ENCODE peak calls at places on chromosome 22, in six cellular contexts. X is endodermal cell, C is cardiac muscle cell, O is fibroblast of lung, V is MM.1S, M is tibial nerve. P is an unnamed sample.

GRCh38 chr22:17272511-17272991 is 53.3 kb upstream of the ADA2 start:
- DNase-seq in X (peak; percentile 94), C (no peak), O (no peak), V (no peak), M (no peak), P (peak; percentile 81)

GRCh38 chr22:27108425-27109114 is 451.2 kb downstream of the MIAT start:
- DNase-seq in X (no peak), C (peak; percentile 60), O (no peak), V (no peak), M (peak; percentile 52), P (no peak)

GRCh38 chr22:27273386-27273785 is 528.2 kb downstream of the MN1 start:
- DNase-seq in X (peak; percentile 67), C (no peak), O (no peak), V (no peak), M (no peak), P (no peak)

GRCh38 chr22:20089977-20090729 is 10.1 kb downstream of the DGCR8 start:
- DNase-seq in X (no peak), C (no peak), O (no peak), V (no peak), M (no peak), P (no peak)

GRCh38 chr22:20811171-20811570 is 37.3 kb downstream of the SERPIND1 start:
- DNase-seq in X (no peak), C (no peak), O (no peak), V (no peak), M (no peak), P (no peak)

GRCh38 chr22:25030636-25031035 is 78.1 kb downstream of the KIAA1671 start:
- DNase-seq in X (no peak), C (no peak), O (no peak), V (no peak), M (no peak), P (no peak)

GRCh38 chr22:23384451-23384850 is 195.6 kb downstream of the IGLL1 start:
- DNase-seq in X (no peak), C (no peak), O (no peak), V (no peak), M (no peak), P (peak; percentile 55)

GRCh38 chr22:49613108-49613507 is 214.6 kb downstream of the BRD1 start:
- DNase-seq in X (no peak), C (no peak), O (no peak), V (no peak), M (no peak), P (no peak)

GRCh38 chr22:49381595-49382450 is 445.9 kb downstream of the BRD1 start:
- DNase-seq in X (peak; percentile 36), C (no peak), O (no peak), V (no peak), M (no peak), P (no peak)

GRCh38 chr22:44423556-44423955 is 74.5 kb downstream of the RTL6 start:
- DNase-seq in X (peak; percentile 42), C (no peak), O (no peak), V (no peak), M (no peak), P (peak; percentile 11)

GRCh38 chr22:45883811-45884170 is 93.2 kb downstream of the WNT7B start:
- DNase-seq in X (peak; percentile 37), C (no peak), O (no peak), V (no peak), M (no peak), P (peak; percentile 16)

GRCh38 chr22:42172385-42173172 is 42.0 kb upstream of the CYP2D6 start:
- DNase-seq in X (peak; percentile 63), C (peak; percentile 47), O (peak; percentile 37), V (no peak), M (no peak), P (peak; percentile 32)

GRCh38 chr22:49517211-49517610 is 310.5 kb downstream of the BRD1 start:
- DNase-seq in X (peak; percentile 36), C (no peak), O (no peak), V (no peak), M (no peak), P (peak; percentile 21)

GRCh38 chr22:50670914-50671538 is 1.6 kb upstream of the SHANK3 start:
- DNase-seq in X (peak; percentile 36), C (no peak), O (no peak), V (no peak), M (no peak), P (peak; percentile 63)

GRCh38 chr22:19571995-19572394 is 47.8 kb upstream of the CLDN5 start:
- DNase-seq in X (no peak), C (peak; percentile 5), O (no peak), V (no peak), M (no peak), P (peak; percentile 26)

GRCh38 chr22:38122616-38123015 is 12.1 kb upstream of the BAIAP2L2 start:
- DNase-seq in X (peak; percentile 50), C (no peak), O (no peak), V (no peak), M (no peak), P (peak; percentile 67)
- H3K4me3 ChIP-seq in X (no peak overlapping the region), C (no peak overlapping the region), O (no peak overlapping the region), V (no peak overlapping the region), M (no peak overlapping the region), P (no peak overlapping the region)

GRCh38 chr22:36875741-36876140 is 14.9 kb downstream of the NCF4 start:
- DNase-seq in X (no peak), C (no peak), O (no peak), V (no peak), M (no peak), P (no peak)

GRCh38 chr22:36874731-36875130 is 13.9 kb downstream of the NCF4 start:
- DNase-seq in X (no peak), C (no peak), O (no peak), V (no peak), M (no peak), P (no peak)

GRCh38 chr22:36872866-36873498 is 12.2 kb downstream of the NCF4 start:
- DNase-seq in X (no peak), C (no peak), O (no peak), V (no peak), M (no peak), P (no peak)

GRCh38 chr22:36873614-36874308 is 13.0 kb downstream of the NCF4 start:
- DNase-seq in X (peak; percentile 73), C (peak; percentile 90), O (peak; percentile 53), V (peak; percentile 92), M (no peak), P (peak; percentile 84)

GRCh38 chr22:36874309-36874696 is 13.5 kb downstream of the NCF4 start:
- DNase-seq in X (no peak), C (no peak), O (no peak), V (no peak), M (no peak), P (no peak)
- H3K27me3 ChIP-seq in X (peaks cover 5% of the 10 kb centered on the region), C (peaks cover 11% of the 10 kb centered on the region), O (peaks cover 3% of the 10 kb centered on the region), V (no peaks in the 10 kb centered on the region), M (peaks cover 12% of the 10 kb centered on the region), P (no peaks in the 10 kb centered on the region)

GRCh38 chr22:48368975-48369525 is 1458.6 kb downstream of the BRD1 start:
- DNase-seq in X (peak; percentile 61), C (no peak), O (no peak), V (no peak), M (no peak), P (peak; percentile 61)

GRCh38 chr22:48371391-48371790 is 1456.3 kb downstream of the BRD1 start:
- DNase-seq in X (peak; percentile 38), C (no peak), O (no peak), V (no peak), M (no peak), P (no peak)

GRCh38 chr22:48372395-48372794 is 1455.3 kb downstream of the BRD1 start:
- DNase-seq in X (peak; percentile 47), C (no peak), O (no peak), V (no peak), M (no peak), P (no peak)

GRCh38 chr22:48369789-48370507 is 1457.7 kb downstream of the BRD1 start:
- DNase-seq in X (peak; percentile 80), C (no peak), O (no peak), V (no peak), M (no peak), P (peak; percentile 77)

GRCh38 chr22:48370508-48371325 is 1457.0 kb downstream of the BRD1 start:
- DNase-seq in X (peak; percentile 51), C (no peak), O (no peak), V (no peak), M (no peak), P (peak; percentile 47)
- H3K4me3 ChIP-seq in X (no peak overlapping the region), C (no peak overlapping the region), O (no peak overlapping the region), V (no peak overlapping the region), M (no peak overlapping the region), P (no peak overlapping the region)

GRCh38 chr22:36816635-36817428 is at the start of gene PVALB:
- DNase-seq in X (peak; percentile 79), C (peak; percentile 65), O (peak; percentile 22), V (peak; percentile 69), M (no peak), P (peak; percentile 90)

GRCh38 chr22:36818010-36818642 is 1.3 kb upstream of the PVALB start:
- DNase-seq in X (no peak), C (no peak), O (no peak), V (no peak), M (no peak), P (peak; percentile 37)

GRCh38 chr22:36816338-36816634 is 549 bp downstream of the PVALB start:
- DNase-seq in X (peak; percentile 75), C (no peak), O (no peak), V (no peak), M (no peak), P (peak; percentile 81)

GRCh38 chr22:36817429-36817783 is 571 bp upstream of the PVALB start:
- DNase-seq in X (peak; percentile 62), C (no peak), O (no peak), V (no peak), M (no peak), P (peak; percentile 76)

DNA sequence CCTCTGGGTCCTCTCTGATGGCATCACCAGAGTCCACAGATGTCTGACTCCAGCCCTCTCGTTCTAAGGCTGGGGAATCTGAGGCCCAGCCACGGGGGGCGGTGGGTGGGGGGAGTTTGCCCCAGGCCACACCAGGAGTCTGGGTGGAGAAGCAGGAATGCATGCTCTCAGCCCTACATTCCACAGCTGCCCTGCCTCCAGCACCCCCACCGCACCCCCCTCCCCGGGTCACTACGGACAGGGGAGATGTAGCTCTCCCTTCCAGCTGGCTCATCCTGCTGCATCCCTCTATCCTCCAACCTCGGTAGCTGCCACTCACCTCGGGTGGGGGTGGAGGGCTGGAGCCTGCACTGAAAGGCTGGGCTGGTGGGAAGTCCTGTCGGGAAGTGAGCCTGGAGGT is 2.3 kb upstream of the PVALB start:
- DNase-seq in X (peak; percentile 72), C (no peak), O (no peak), V (no peak), M (no peak), P (peak; percentile 77)
- H3K27me3 ChIP-seq in X (peaks cover 62% of the 10 kb centered on the region), C (peaks cover 43% of the 10 kb centered on the region), O (peaks cover 38% of the 10 kb centered on the region), V (peaks cover 63% of the 10 kb centered on the region), M (peaks cover 88% of the 10 kb centered on the region), P (peaks cover 46% of the 10 kb centered on the region)

DNA sequence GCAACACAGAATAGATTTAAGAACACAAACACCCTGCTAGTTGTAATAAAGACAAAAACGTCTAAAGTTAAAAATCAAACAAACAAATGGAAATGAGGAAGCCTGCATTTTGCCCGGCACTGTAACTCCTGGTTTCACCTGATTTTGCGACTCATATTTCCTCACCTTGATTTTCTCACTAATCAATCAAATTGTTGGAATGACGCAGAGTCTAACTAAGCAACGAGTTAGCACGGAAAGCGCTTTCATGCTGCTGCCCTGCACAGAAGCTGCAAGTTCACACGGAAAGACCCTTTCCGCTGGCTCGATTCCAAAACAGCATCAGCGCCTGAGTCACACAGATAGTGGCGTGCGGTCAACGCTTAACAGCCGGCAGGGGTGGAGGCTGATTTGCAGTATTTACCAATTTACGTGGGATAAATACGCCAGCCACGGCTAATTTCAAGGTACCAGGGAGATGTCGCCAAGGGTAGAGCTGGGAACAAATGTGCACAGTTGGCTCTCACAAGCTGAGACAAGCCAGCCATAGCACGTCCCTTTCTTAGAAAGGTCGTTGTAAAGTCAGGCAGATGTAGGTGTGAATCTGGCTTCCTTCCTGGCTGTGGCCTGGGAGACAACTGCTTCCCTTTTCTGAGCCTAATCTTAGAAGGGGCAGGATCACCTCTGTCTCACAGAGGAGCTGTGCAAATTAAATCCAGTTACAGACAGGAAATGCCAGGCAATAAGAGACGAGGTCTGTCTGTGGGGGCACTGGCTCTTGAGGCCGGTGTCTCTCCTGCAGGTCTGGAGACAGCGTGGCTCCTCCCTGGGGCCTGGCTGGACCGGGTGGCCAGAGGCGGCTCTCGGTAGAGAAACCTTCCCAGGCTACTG is 76.9 kb upstream of the TTLL12 start:
- DNase-seq in X (no peak), C (peak; percentile 90), O (peak; percentile 73), V (peak; percentile 83), M (no peak), P (no peak)
- H3K4me3 ChIP-seq in X (no peak overlapping the region), C (no peak overlapping the region), O (no peak overlapping the region), V (peak overlapping the region; percentile 22), M (peak overlapping the region; percentile 15), P (no peak overlapping the region)

P was measured in H7.